ENCODE peak calls at places on chromosomes 5 and 9, in seven cellular contexts. L is mesenchymal stem cell; A is BE2C; U is small intestine; Z is CD4-positive, alpha-beta memory T cell; B is MG63; N is Karpas-422. I is an unnamed sample.

GRCh38 chr5:79236364-79236969 is 536 bp downstream of the JMY start:
- DNase-seq in N (no peak), Z (peak; percentile 51), L (peak; percentile 46), A (peak; percentile 47), B (peak; percentile 34), U (no peak), I (peak; percentile 23)

GRCh38 chr5:95410269-95410668 is 19.1 kb downstream of the FAM81B start:
- DNase-seq in A (no peak), Z (no peak), L (no peak), U (no peak), N (no peak), B (no peak), I (no peak)

GRCh38 chr9:128414461-128414860 is 6.2 kb upstream of the CERCAM start:
- DNase-seq in N (no peak), U (no peak), L (no peak), A (no peak), B (no peak), Z (no peak), I (no peak)

GRCh38 chr5:174399411-174399810 is 325.0 kb upstream of the MSX2 start:
- DNase-seq in B (no peak), L (no peak), U (no peak), A (no peak), Z (no peak), N (no peak), I (no peak)

GRCh38 chr5:113900831-113901230 is 387.3 kb downstream of the YTHDC2 start:
- DNase-seq in B (no peak), Z (no peak), A (no peak), N (no peak), U (no peak), L (no peak), I (no peak)

GRCh38 chr9:35731415-35732184 is 395 bp downstream of the TLN1 start:
- DNase-seq in Z (no peak), L (no peak), B (no peak), A (no peak), U (peak; percentile 46), N (peak; percentile 70), I (no peak)

GRCh38 chr9:125356032-125356431 is 94.4 kb downstream of the GAPVD1 start:
- DNase-seq in N (no peak), Z (no peak), U (no peak), L (no peak), B (no peak), A (no peak), I (no peak)

GRCh38 chr5:113250341-113250953 is 184.3 kb downstream of the TSSK1B start:
- DNase-seq in Z (no peak), A (no peak), B (peak; percentile 26), U (no peak), L (peak; percentile 100), N (no peak), I (peak; percentile 98)

GRCh38 chr5:23614422-23614821 is 107.0 kb downstream of the PRDM9 start:
- DNase-seq in U (no peak), L (no peak), N (no peak), A (no peak), Z (no peak), B (no peak), I (no peak)

GRCh38 chr5:73030995-73031394 is 75.2 kb downstream of the FCHO2 start:
- DNase-seq in B (peak; percentile 51), A (no peak), Z (no peak), L (peak; percentile 71), N (no peak), U (peak; percentile 3), I (peak; percentile 93)

GRCh38 chr5:5523066-5523505 is 100.6 kb downstream of the ICE1 start:
- DNase-seq in U (peak; percentile 57), A (no peak), Z (peak; percentile 65), B (no peak), L (peak; percentile 12), N (peak; percentile 43), I (no peak)

GRCh38 chr5:8363133-8363532 is 494.2 kb downstream of the MTRR start:
- DNase-seq in U (no peak), A (no peak), B (no peak), N (no peak), Z (no peak), L (no peak), I (peak; percentile 50)

GRCh38 chr9:70257512-70257911 is 1.3 kb upstream of the SMC5 start:
- DNase-seq in L (peak; percentile 23), B (no peak), N (no peak), Z (no peak), A (no peak), U (peak; percentile 54), I (no peak)

GRCh38 chr9:93159601-93160418 is 24.1 kb upstream of the WNK2 start:
- DNase-seq in N (peak; percentile 86), U (peak; percentile 75), A (peak; percentile 90), L (peak; percentile 77), Z (peak; percentile 45), B (peak; percentile 85), I (peak; percentile 46)

GRCh38 chr5:132209131-132209530 is 18.5 kb downstream of the P4HA2 start:
- DNase-seq in B (no peak), A (no peak), N (no peak), Z (no peak), L (peak; percentile 50), U (no peak), I (peak; percentile 85)

GRCh38 chr5:178996156-178996555 is 1.0 kb upstream of the GRM6 start:
- DNase-seq in Z (no peak), B (no peak), A (no peak), L (no peak), U (no peak), N (no peak), I (no peak)

GRCh38 chr9:127503947-127504886 is 52.9 kb downstream of the LRSAM1 start:
- DNase-seq in U (peak; percentile 80), L (peak; percentile 85), Z (peak; percentile 74), B (peak; percentile 77), N (peak; percentile 91), A (peak; percentile 88), I (peak; percentile 60)

GRCh38 chr9:101166717-101167116 is 138.2 kb downstream of the PLPPR1 start:
- DNase-seq in B (no peak), N (no peak), Z (no peak), A (no peak), L (no peak), U (no peak), I (no peak)

GRCh38 chr5:42753099-42753498 is 3.5 kb upstream of the CCDC152 start:
- DNase-seq in N (no peak), B (no peak), Z (no peak), A (no peak), L (no peak), U (no peak), I (no peak)

GRCh38 chr5:100667021-100667671 is 132.0 kb downstream of the FAM174A start:
- DNase-seq in Z (peak; percentile 39), U (peak; percentile 35), B (no peak), L (peak; percentile 69), A (no peak), N (no peak), I (peak; percentile 57)

GRCh38 chr5:65738305-65738704 is 16.3 kb downstream of the NLN start:
- DNase-seq in U (no peak), B (no peak), Z (no peak), L (no peak), N (no peak), A (no peak), I (no peak)

GRCh38 chr9:89440951-89441654 is 56.8 kb downstream of the SEMA4D start:
- DNase-seq in L (no peak), A (no peak), U (no peak), Z (no peak), N (no peak), B (peak; percentile 13), I (no peak)

DNA sequence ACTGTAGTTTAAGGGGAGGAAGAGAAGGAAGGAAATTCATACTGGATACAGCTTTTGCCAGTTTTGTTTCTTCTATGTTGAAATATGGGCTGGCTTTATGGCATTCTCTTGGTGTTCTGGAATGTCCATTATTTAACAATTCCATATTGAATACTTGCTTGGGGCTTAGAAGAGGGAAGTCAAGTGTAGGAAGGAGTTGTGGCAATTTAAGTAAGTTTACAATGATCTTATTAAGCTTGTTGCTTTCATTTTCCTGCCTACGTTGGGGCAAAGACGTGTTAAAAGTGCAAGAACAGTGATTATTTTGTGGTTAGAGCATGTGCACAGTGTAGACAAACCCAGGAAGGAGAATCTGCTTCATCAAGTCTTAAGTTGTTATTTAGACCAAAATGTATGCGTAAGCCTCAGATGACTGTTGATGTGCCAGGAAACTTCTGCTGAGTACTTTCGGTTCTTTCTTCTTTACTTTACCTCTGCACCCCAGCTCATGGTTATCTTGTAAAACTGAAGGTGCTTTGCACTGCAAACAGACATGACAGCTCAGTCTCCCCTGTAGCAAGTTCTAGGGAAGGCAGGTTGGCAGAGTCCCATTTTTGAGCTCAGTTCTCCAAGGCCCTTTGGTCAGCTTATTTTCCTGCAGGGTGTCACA is 75.8 kb downstream of the F2RL2 start:
- DNase-seq in Z (peak; percentile 88), B (no peak), L (peak; percentile 33), N (no peak), A (no peak), U (peak; percentile 69), I (no peak)
- H3K4me3 ChIP-seq in Z (peak overlapping the region; percentile 42), B (no peak overlapping the region), L (no peak overlapping the region), N (no peak overlapping the region), A (no peak overlapping the region), U (no peak overlapping the region), I (no peak overlapping the region)

GRCh38 chr5:77438057-77438456 is 54.1 kb downstream of the WDR41 start:
- DNase-seq in L (no peak), A (no peak), Z (no peak), N (no peak), U (no peak), B (no peak), I (no peak)

GRCh38 chr5:77431286-77431685 is 60.8 kb downstream of the WDR41 start:
- DNase-seq in L (no peak), B (no peak), A (no peak), Z (no peak), N (no peak), U (no peak), I (peak; percentile 74)

GRCh38 chr5:77431719-77432118 is 60.4 kb downstream of the WDR41 start:
- DNase-seq in L (no peak), U (no peak), A (no peak), B (no peak), Z (no peak), N (no peak), I (no peak)

DNA sequence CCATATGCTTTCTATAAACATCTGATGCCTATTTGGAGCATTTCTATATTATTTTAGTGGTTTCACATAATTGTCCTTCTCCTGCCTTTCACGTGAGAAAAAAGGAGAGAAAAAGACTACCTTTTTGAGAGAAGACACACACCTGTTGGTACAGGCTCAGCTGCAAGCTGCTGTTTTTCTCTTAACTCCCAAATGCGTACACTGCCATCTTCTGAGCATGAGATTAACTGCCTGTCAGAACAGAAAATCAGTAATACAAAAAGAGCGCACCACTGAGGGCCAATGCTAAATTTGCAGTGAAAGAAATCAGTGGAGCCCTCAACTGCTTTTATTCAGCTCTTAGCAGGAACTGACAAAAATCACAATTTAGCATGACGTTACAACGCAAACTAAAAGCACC is 54.9 kb downstream of the WDR41 start:
- DNase-seq in A (peak; percentile 25), N (no peak), U (peak; percentile 7), L (no peak), Z (no peak), B (no peak), I (no peak)
- H3K36me3 ChIP-seq in A (no peaks in the 10 kb centered on the region), N (peaks cover 16% of the 10 kb centered on the region), U (peaks cover 4% of the 10 kb centered on the region), L (peaks cover 4% of the 10 kb centered on the region), Z (no peaks in the 10 kb centered on the region), B (peaks cover 36% of the 10 kb centered on the region), I (peaks cover 28% of the 10 kb centered on the region)

GRCh38 chr5:127040779-127041520 is 10.6 kb upstream of the MARCHF3 start:
- DNase-seq in U (peak; percentile 88), B (peak; percentile 50), Z (no peak), L (no peak), N (no peak), A (no peak), I (peak; percentile 75)
- H3K4me3 ChIP-seq in U (no peak overlapping the region), B (no peak overlapping the region), Z (no peak overlapping the region), L (no peak overlapping the region), N (no peak overlapping the region), A (no peak overlapping the region), I (no peak overlapping the region)

GRCh38 chr9:122849546-122849945 is 21.2 kb upstream of the PDCL start:
- DNase-seq in N (no peak), B (no peak), A (no peak), L (no peak), U (no peak), Z (no peak), I (no peak)
- H3K36me3 ChIP-seq in N (peaks cover 62% of the 10 kb centered on the region), B (peaks cover 52% of the 10 kb centered on the region), A (peaks cover 60% of the 10 kb centered on the region), L (peaks cover 10% of the 10 kb centered on the region), U (peaks cover 12% of the 10 kb centered on the region), Z (peaks cover 26% of the 10 kb centered on the region), I (peaks cover 36% of the 10 kb centered on the region)

I was measured in astrocyte.